ENCODE peak calls at places on chromosomes 7 and 10, in four cellular contexts. B is psoas muscle, A is A673, Y is mucosa of descending colon. I is an unnamed sample.

GRCh38 chr10:17147884-17148494 is 18.4 kb upstream of the CUBN start:
- DNase-seq in B (no peak), A (peak; percentile 19), Y (peak; percentile 79), I (no peak)

GRCh38 chr7:158617737-158618128 is 30.1 kb upstream of the PTPRN2 start:
- DNase-seq in B (no peak), A (no peak), Y (no peak), I (no peak)

GRCh38 chr7:4196121-4196819 is 485.8 kb upstream of the FOXK1 start:
- DNase-seq in B (no peak), A (no peak), Y (no peak), I (no peak)

GRCh38 chr10:26488344-26488743 is 50.2 kb downstream of the APBB1IP start:
- DNase-seq in B (no peak), A (no peak), Y (no peak), I (no peak)

GRCh38 chr7:101123703-101124068 is 3.2 kb upstream of the SERPINE1 start:
- DNase-seq in B (no peak), A (no peak), Y (no peak), I (no peak)

GRCh38 chr10:108086502-108086901 is 922.0 kb upstream of the SORCS1 start:
- DNase-seq in B (no peak), A (no peak), Y (no peak), I (no peak)

GRCh38 chr7:3893789-3894153 is 592.7 kb downstream of the SDK1 start:
- DNase-seq in B (no peak), A (no peak), Y (no peak), I (no peak)

GRCh38 chr7:2826806-2827205 is 17.3 kb downstream of the GNA12 start:
- DNase-seq in B (no peak), A (no peak), Y (no peak), I (no peak)

GRCh38 chr10:76881477-76882220 is 756.0 kb downstream of the KCNMA1 start:
- DNase-seq in B (no peak), A (no peak), Y (no peak), I (no peak)

DNA sequence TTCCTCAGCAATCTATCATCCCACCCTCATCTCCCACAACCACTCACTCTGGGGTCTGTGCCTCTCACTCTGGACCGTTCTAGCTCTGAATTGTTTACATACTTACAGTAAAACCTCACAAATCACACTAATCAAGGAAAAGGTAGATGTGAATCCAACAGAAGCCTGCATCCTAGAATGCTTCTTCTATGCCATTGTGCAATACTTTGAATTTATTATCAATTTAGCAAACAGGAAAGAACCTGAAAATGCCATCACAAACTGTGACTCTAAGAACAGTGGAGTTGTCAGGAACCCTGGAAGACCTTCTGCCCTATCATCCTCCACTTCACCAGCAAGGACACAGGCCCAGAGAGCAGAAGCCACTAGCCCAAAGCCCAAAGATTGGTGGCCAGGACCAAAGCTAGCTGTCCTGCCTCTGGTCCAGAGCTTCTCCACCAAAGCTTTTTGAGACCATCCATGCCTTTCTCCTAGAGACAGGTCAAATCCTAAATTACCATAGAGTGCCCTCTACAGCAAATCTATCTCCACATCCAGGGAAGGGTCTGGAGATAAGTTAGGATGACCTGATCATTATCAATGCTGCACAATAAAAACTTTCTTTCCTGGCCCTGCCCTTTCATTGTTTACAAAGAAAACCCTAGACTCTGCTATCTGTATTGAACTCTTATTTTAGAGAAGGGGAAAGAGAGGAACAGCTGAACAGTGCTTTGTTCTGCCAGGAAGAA is 2.4 kb downstream of the SORBS1 start:
- DNase-seq in B (no peak), A (no peak), Y (no peak), I (no peak)
- TF ChIP-seq CTCF in B (no peak), A (no peak), Y (no peak), I (no peak)

GRCh38 chr7:137992738-137993394 is 9.0 kb downstream of the CREB3L2 start:
- DNase-seq in B (peak; percentile 77), A (no peak), Y (peak; percentile 42), I (peak; percentile 38)
- H3K36me3 ChIP-seq in B (no peaks in the 10 kb centered on the region), A (no peaks in the 10 kb centered on the region), Y (no peaks in the 10 kb centered on the region), I (no peaks in the 10 kb centered on the region)

GRCh38 chr10:97949462-97949861 is 81.0 kb downstream of the CRTAC1 start:
- DNase-seq in B (no peak), A (no peak), Y (no peak), I (no peak)
- TF ChIP-seq CTCF in B (no peak), A (no peak), Y (no peak), I (no peak)

DNA sequence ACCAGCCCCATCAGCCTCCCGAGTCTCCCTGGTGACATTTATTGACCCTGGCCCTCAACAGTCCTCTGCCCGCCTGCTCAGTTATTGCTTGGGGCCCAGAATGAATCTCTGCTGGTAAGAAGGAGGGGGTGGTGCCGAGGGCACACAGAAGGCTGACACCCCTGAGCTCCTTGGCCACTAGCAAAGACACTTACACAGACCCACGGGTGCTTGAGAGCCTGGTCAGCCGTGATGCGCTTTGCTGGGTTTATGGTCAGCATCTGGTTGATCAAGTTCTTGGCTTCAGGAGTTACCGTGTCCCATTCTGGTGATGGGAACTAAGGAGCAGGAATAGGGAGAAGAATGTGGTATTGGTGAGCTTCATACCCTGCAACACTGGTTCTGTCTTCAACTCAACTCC is 27.3 kb downstream of the CAMK2G start:
- DNase-seq in B (no peak), A (no peak), Y (no peak), I (peak; percentile 61)
- H3K36me3 ChIP-seq in B (peaks cover 77% of the 10 kb centered on the region), A (peaks cover 36% of the 10 kb centered on the region), Y (peaks cover 10% of the 10 kb centered on the region), I (peaks cover 18% of the 10 kb centered on the region)

GRCh38 chr7:35399216-35399615 is 145.3 kb upstream of the TBX20 start:
- DNase-seq in B (no peak), A (no peak), Y (no peak), I (no peak)

GRCh38 chr7:35401217-35401879 is 147.4 kb upstream of the TBX20 start:
- DNase-seq in B (no peak), A (no peak), Y (no peak), I (no peak)

GRCh38 chr7:35405461-35405860 is 151.6 kb upstream of the TBX20 start:
- DNase-seq in B (no peak), A (no peak), Y (no peak), I (no peak)

GRCh38 chr7:35398518-35398917 is 144.6 kb upstream of the TBX20 start:
- DNase-seq in B (no peak), A (no peak), Y (no peak), I (no peak)

GRCh38 chr7:35399840-35400239 is 145.9 kb upstream of the TBX20 start:
- DNase-seq in B (no peak), A (no peak), Y (no peak), I (no peak)
- TF ChIP-seq CTCF in B (no peak), A (no peak), Y (no peak), I (no peak)

DNA sequence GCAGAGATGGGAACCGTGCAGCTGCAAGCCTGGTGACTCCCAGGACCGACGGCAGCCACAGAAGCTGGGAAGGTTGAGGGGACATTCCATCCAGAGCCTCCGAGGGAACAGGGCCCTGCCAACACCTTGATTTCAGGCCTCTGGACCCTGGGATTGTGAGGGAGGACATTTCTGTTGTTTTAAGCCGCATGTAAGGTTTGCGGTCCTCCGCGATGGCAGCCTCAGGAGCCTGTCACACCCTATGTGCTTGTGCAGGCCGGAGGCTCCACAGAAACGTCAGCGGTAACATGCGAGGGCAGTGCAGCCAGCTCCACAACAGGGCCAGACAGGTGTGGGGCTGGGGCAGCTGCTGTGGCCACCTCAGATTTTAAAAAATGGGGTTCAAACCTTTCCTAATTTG is 144.7 kb upstream of the SHH start:
- DNase-seq in B (no peak), A (no peak), Y (no peak), I (no peak)
- H3K36me3 ChIP-seq in B (no peaks in the 10 kb centered on the region), A (no peaks in the 10 kb centered on the region), Y (no peaks in the 10 kb centered on the region), I (no peaks in the 10 kb centered on the region)

GRCh38 chr7:1439373-1440363 is 19.6 kb downstream of the MICALL2 start:
- DNase-seq in B (no peak), A (no peak), Y (no peak), I (no peak)

GRCh38 chr7:1442355-1443124 is 16.7 kb downstream of the MICALL2 start:
- DNase-seq in B (no peak), A (no peak), Y (no peak), I (no peak)

GRCh38 chr7:1444214-1444924 is 14.9 kb downstream of the MICALL2 start:
- DNase-seq in B (no peak), A (no peak), Y (no peak), I (no peak)

GRCh38 chr7:1440620-1441019 is 18.6 kb downstream of the MICALL2 start:
- DNase-seq in B (no peak), A (no peak), Y (no peak), I (no peak)

DNA sequence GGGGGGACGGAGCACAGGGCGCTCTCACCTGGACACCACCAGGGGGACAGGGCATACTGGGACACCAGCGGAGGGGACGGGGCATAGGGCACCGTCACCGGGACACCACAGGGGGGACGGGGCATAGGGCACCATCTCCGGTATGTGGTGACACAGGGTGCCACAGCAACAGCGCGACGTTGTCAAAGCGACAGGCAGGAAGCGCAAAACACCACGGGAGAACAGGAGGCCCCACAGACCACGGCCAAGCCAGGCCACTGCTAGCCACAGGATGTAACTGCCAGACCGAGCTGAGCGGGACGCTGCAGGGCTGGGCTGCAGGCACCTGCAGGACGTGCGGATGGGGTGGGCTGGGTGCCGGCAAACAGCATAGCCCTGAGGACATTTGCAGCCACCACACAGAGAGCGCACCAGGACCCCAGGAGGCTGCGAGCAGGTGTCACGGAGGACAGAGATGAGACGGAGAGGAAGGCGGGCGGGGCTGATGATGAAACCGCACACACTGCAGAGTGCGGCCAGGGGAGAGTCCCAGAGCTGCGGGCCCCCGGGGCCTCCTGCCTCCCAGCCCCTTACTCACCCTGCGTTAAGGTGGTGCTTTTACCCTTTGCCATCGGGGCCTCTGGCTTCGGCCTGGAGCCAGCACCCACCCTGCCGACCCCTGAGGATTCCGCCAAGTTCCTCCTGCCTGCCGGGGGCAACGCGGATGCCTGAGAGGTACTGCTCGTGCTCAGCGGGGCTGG is 17.5 kb downstream of the MICALL2 start:
- DNase-seq in B (no peak), A (no peak), Y (no peak), I (no peak)
- TF ChIP-seq CTCF in B (no peak), A (no peak), Y (no peak), I (no peak)

DNA sequence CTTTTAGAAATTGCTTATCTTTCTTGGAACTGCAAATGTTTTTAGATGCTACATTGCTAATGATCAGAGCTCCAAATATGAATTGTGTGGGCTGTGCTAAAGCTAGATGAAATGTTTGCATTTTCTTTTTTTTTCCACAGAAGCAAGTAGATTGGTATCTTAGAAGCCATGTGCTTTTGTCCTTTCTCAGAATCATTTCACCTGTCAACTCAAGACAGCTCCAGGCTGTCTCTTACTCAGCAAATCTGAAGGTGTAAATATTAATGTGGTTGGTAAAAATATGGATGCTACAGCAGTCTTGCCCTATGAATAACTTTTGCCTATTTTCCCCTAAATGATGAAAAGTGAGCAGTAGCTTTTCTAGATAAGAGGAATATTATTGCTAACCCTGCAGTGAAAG is 41.2 kb downstream of the AP3M1 start:
- DNase-seq in B (no peak), A (no peak), Y (no peak), I (no peak)
- H3K36me3 ChIP-seq in B (peaks cover 100% of the 10 kb centered on the region), A (peaks cover 93% of the 10 kb centered on the region), Y (peaks cover 12% of the 10 kb centered on the region), I (peaks cover 54% of the 10 kb centered on the region)

I was measured in thyroid gland.